ENCODE peak calls at places on chromosomes 12 and 14, in ten cellular contexts. T is HT-29; M is NCI-H1417; E is activated CD4-positive, alpha-beta T cell treated with anti-CD3 and anti-CD28 coated beads for 1 hour; J is activated T-helper 1 cell treated with Interleukin-2 at 50 U/mL for 16 hours; L is cardiac fibroblast; I is pancreas; P is glutamatergic neuron; K is iPS-NIHi11; O is NCI-H748 treated with DMSO at 0.1 percent for 48 hours. F is an unnamed sample.

GRCh38 chr12:50786498-50787231 is 22.8 kb downstream of the ATF1 start:
- DNase-seq in T (peak; percentile 83), M (no peak), E (no peak), J (no peak), L (peak; percentile 93), I (no peak), P (no peak), K (peak; percentile 31), O (no peak), F (no peak)

GRCh38 chr12:94504386-94504785 is 44.7 kb upstream of the CEP83 start:
- DNase-seq in T (no peak), M (no peak), E (no peak), J (no peak), L (no peak), I (no peak), P (no peak), K (no peak), O (no peak), F (no peak)

GRCh38 chr12:32437095-32437515 is 37.7 kb downstream of the FGD4 start:
- DNase-seq in T (no peak), M (no peak), E (no peak), J (no peak), L (peak; percentile 88), I (no peak), P (no peak), K (peak; percentile 49), O (no peak), F (no peak)

GRCh38 chr14:68135566-68135965 is 316.0 kb downstream of the RAD51B start:
- DNase-seq in T (no peak), M (no peak), E (no peak), J (no peak), L (peak; percentile 48), I (no peak), P (no peak), K (no peak), O (no peak), F (no peak)

GRCh38 chr12:96091833-96092232 is 56.4 kb upstream of the LTA4H start:
- DNase-seq in T (peak; percentile 58), M (no peak), E (no peak), J (no peak), L (no peak), I (no peak), P (no peak), K (no peak), O (no peak), F (no peak)

GRCh38 chr12:59484575-59484974 is 111.3 kb upstream of the SLC16A7 start:
- DNase-seq in T (no peak), M (no peak), E (no peak), J (no peak), L (no peak), I (no peak), P (no peak), K (no peak), O (no peak), F (peak; percentile 40)

GRCh38 chr14:89440997-89441909 is 24.2 kb upstream of the FOXN3 start:
- DNase-seq in T (no peak), M (no peak), E (no peak), J (no peak), L (no peak), I (no peak), P (no peak), K (peak; percentile 85), O (no peak), F (no peak)

GRCh38 chr12:132019891-132020290 is 70.1 kb downstream of the EP400 start:
- DNase-seq in T (no peak), M (no peak), E (no peak), J (no peak), L (no peak), I (no peak), P (no peak), K (no peak), O (no peak), F (no peak)

GRCh38 chr12:30134229-30134628 is 350.5 kb upstream of the TMTC1 start:
- DNase-seq in T (peak; percentile 66), M (no peak), E (no peak), J (no peak), L (no peak), I (no peak), P (no peak), K (peak; percentile 29), O (no peak), F (no peak)

GRCh38 chr12:54214553-54215374 is 26.0 kb upstream of the SMUG1 start:
- DNase-seq in T (peak; percentile 90), M (peak; percentile 90), E (peak; percentile 79), J (peak; percentile 79), L (peak; percentile 92), I (peak; percentile 90), P (peak; percentile 94), K (peak; percentile 93), O (peak; percentile 94), F (peak; percentile 90)

GRCh38 chr14:105204206-105204930 is 23.3 kb upstream of the NUDT14 start:
- DNase-seq in T (peak; percentile 76), M (no peak), E (no peak), J (no peak), L (peak; percentile 38), I (peak; percentile 96), P (peak; percentile 15), K (no peak), O (no peak), F (no peak)

GRCh38 chr14:83709116-83709515 is 1820.8 kb upstream of the FLRT2 start:
- DNase-seq in T (no peak), M (no peak), E (no peak), J (no peak), L (no peak), I (no peak), P (no peak), K (no peak), O (no peak), F (no peak)

GRCh38 chr12:4217091-4217490 is 56.5 kb upstream of the CCND2 start:
- DNase-seq in T (no peak), M (no peak), E (no peak), J (no peak), L (no peak), I (no peak), P (no peak), K (no peak), O (no peak), F (peak; percentile 32)

GRCh38 chr12:97464241-97465011 is 1.8 kb downstream of the RMST start:
- DNase-seq in T (no peak), M (peak; percentile 47), E (no peak), J (no peak), L (no peak), I (no peak), P (no peak), K (peak; percentile 25), O (peak; percentile 82), F (no peak)

GRCh38 chr12:124098887-124099286 is 125.9 kb downstream of the ZNF664 start:
- DNase-seq in T (no peak), M (no peak), E (no peak), J (no peak), L (no peak), I (no peak), P (no peak), K (no peak), O (no peak), F (no peak)

GRCh38 chr12:92170050-92170449 is 24.4 kb upstream of the BTG1 start:
- DNase-seq in T (no peak), M (no peak), E (no peak), J (no peak), L (no peak), I (no peak), P (no peak), K (no peak), O (no peak), F (no peak)

GRCh38 chr14:57533214-57533613 is 39.6 kb upstream of the CCDC198 start:
- DNase-seq in T (peak; percentile 45), M (peak; percentile 30), E (no peak), J (no peak), L (peak; percentile 14), I (no peak), P (peak; percentile 24), K (no peak), O (peak; percentile 9), F (no peak)

GRCh38 chr12:43737646-43738045 is 20.9 kb downstream of the PUS7L start:
- DNase-seq in T (no peak), M (no peak), E (no peak), J (no peak), L (no peak), I (no peak), P (no peak), K (no peak), O (no peak), F (no peak)

GRCh38 chr14:65972346-65972745 is 513.8 kb upstream of the CCDC196 start:
- DNase-seq in T (no peak), M (no peak), E (no peak), J (no peak), L (peak; percentile 16), I (no peak), P (no peak), K (no peak), O (no peak), F (no peak)

GRCh38 chr14:59969319-59969718 is 49.4 kb downstream of the LRRC9 start:
- DNase-seq in T (peak; percentile 26), M (no peak), E (no peak), J (no peak), L (no peak), I (no peak), P (no peak), K (no peak), O (no peak), F (no peak)

GRCh38 chr12:109870648-109871047 is 9.7 kb downstream of the GLTP start:
- DNase-seq in T (no peak), M (no peak), E (no peak), J (no peak), L (peak; percentile 24), I (no peak), P (no peak), K (no peak), O (no peak), F (no peak)

GRCh38 chr12:67795235-67795634 is 146.7 kb downstream of the DYRK2 start:
- DNase-seq in T (peak; percentile 72), M (no peak), E (no peak), J (no peak), L (no peak), I (no peak), P (no peak), K (no peak), O (no peak), F (no peak)

GRCh38 chr12:108106599-108106998 is 22.5 kb upstream of the WSCD2 start:
- DNase-seq in T (no peak), M (no peak), E (no peak), J (no peak), L (no peak), I (no peak), P (no peak), K (no peak), O (no peak), F (no peak)

GRCh38 chr12:46266869-46267617 is 1.8 kb downstream of the SLC38A1 start:
- DNase-seq in T (peak; percentile 68), M (peak; percentile 86), E (peak; percentile 48), J (peak; percentile 45), L (peak; percentile 74), I (peak; percentile 81), P (peak; percentile 68), K (peak; percentile 46), O (peak; percentile 40), F (peak; percentile 82)

GRCh38 chr12:52173526-52173925 is 18.3 kb downstream of the KRT80 start:
- DNase-seq in T (no peak), M (no peak), E (no peak), J (no peak), L (no peak), I (peak; percentile 67), P (peak; percentile 12), K (no peak), O (no peak), F (no peak)

GRCh38 chr12:54016478-54016964 is 7.7 kb downstream of the HOXC8 start:
- DNase-seq in T (peak; percentile 79), M (peak; percentile 71), E (no peak), J (no peak), L (no peak), I (no peak), P (no peak), K (no peak), O (peak; percentile 80), F (no peak)

F was measured in naive B cell.